ENCODE peak calls at places on chromosome 20, in eight cellular contexts. U is DMS79, W is ovary, L is tibial artery, C is lung, B is renal cortical epithelial cell, O is GM23248, K is EH. N is an unnamed sample.

GRCh38 chr20:62778601-62779416 is 17.5 kb upstream of the MRGBP start:
- DNase-seq in W (no peak), C (no peak), U (no peak), L (no peak), K (no peak), O (no peak), B (no peak), N (no peak)

GRCh38 chr20:41275181-41275793 is 42.2 kb downstream of the ZHX3 start:
- DNase-seq in W (no peak), O (peak), U (no peak), L (no peak), B (no peak), K (peak), C (no peak), N (no peak)

GRCh38 chr20:18034039-18034438 is 23.7 kb downstream of the OVOL2 start:
- DNase-seq in W (no peak), C (no peak), L (no peak), B (no peak), K (no peak), U (no peak), O (no peak), N (no peak)

GRCh38 chr20:62009869-62010445 is 55.7 kb downstream of the TAF4 start:
- DNase-seq in B (no peak), O (no peak), C (no peak), W (no peak), K (no peak), U (no peak), L (no peak), N (no peak)

GRCh38 chr20:52457826-52458225 is 266.2 kb upstream of the ZFP64 start:
- DNase-seq in O (peak), B (peak), W (no peak), U (no peak), L (no peak), K (peak), C (no peak), N (no peak)

GRCh38 chr20:37600486-37600885 is 72.8 kb upstream of the BLCAP start:
- DNase-seq in K (no peak), L (no peak), U (no peak), W (no peak), C (no peak), B (no peak), O (no peak), N (no peak)

GRCh38 chr20:64166712-64167615 is 2.7 kb downstream of the MYT1 start:
- DNase-seq in L (no peak), K (peak), W (no peak), C (no peak), B (no peak), U (no peak), O (peak), N (no peak)

GRCh38 chr20:37075932-37076685 is 19.7 kb downstream of the RBL1 start:
- DNase-seq in C (no peak), B (no peak), O (no peak), W (no peak), K (peak), U (no peak), L (no peak), N (no peak)

GRCh38 chr20:8244637-8245036 is 112.6 kb downstream of the PLCB1 start:
- DNase-seq in U (no peak), O (peak), W (no peak), K (peak), C (no peak), L (no peak), B (peak), N (no peak)

GRCh38 chr20:42747765-42748411 is 441.8 kb downstream of the PTPRT start:
- DNase-seq in U (no peak), O (no peak), W (no peak), B (no peak), K (no peak), C (no peak), L (no peak), N (no peak)

GRCh38 chr20:50367739-50368375 is 142.3 kb upstream of the PTPN1 start:
- DNase-seq in L (no peak), W (no peak), B (no peak), K (no peak), O (no peak), U (no peak), C (no peak), N (no peak)

GRCh38 chr20:62149532-62150235 is 6.1 kb downstream of the SS18L1 start:
- DNase-seq in K (peak), L (no peak), W (no peak), C (no peak), U (no peak), B (no peak), O (no peak), N (no peak)

GRCh38 chr20:53949319-53949839 is 121.0 kb downstream of the BCAS1 start:
- DNase-seq in U (no peak), B (peak), L (no peak), O (peak), C (no peak), K (peak), W (no peak), N (no peak)

GRCh38 chr20:30168025-30168799 is 1089.3 kb upstream of the DEFB115 start:
- DNase-seq in K (no peak), L (peak), C (no peak), W (no peak), B (no peak), U (no peak), O (peak), N (no peak)